ENCODE peak calls at places on chromosomes 13 and 19, in seven cellular contexts. One of them, this sample, is unnamed.

GRCh38 chr19:15508035-15508710 is at the start of gene CYP4F22:
- DNase-seq in choroid plexus epithelial cell: no peak
- DNase-seq in thoracic aorta: no peak
- DNase-seq in OCI-LY7: no peak
- DNase-seq in fibroblast of the aortic adventitia: no peak
- DNase-seq in pancreas: no peak
- DNase-seq in tibial artery: no peak
- DNase-seq in this sample: no peak

GRCh38 chr19:17404015-17404414 is 1.4 kb downstream of the BST2 start:
- DNase-seq in fibroblast of the aortic adventitia: no peak
- DNase-seq in pancreas: no peak
- DNase-seq in thoracic aorta: no peak
- DNase-seq in choroid plexus epithelial cell: no peak
- DNase-seq in tibial artery: no peak
- DNase-seq in OCI-LY7: no peak
- DNase-seq in this sample: no peak

GRCh38 chr13:100240109-100240779 is 151.4 kb downstream of the PCCA start:
- DNase-seq in choroid plexus epithelial cell: no peak
- DNase-seq in OCI-LY7: no peak
- DNase-seq in thoracic aorta: no peak
- DNase-seq in fibroblast of the aortic adventitia: no peak
- DNase-seq in pancreas: no peak
- DNase-seq in tibial artery: no peak
- DNase-seq in this sample: no peak

GRCh38 chr19:41928221-41928683 is at the start of gene ERFL:
- DNase-seq in pancreas: no peak
- DNase-seq in fibroblast of the aortic adventitia: no peak
- DNase-seq in choroid plexus epithelial cell: no peak
- DNase-seq in tibial artery: no peak
- DNase-seq in thoracic aorta: no peak
- DNase-seq in OCI-LY7: peak
- DNase-seq in this sample: no peak

GRCh38 chr19:29706635-29707034 is 8.4 kb downstream of the C19orf12 start:
- DNase-seq in tibial artery: no peak
- DNase-seq in pancreas: no peak
- DNase-seq in OCI-LY7: no peak
- DNase-seq in thoracic aorta: no peak
- DNase-seq in choroid plexus epithelial cell: no peak
- DNase-seq in fibroblast of the aortic adventitia: no peak
- DNase-seq in this sample: no peak

GRCh38 chr19:17332677-17333581 is 1.7 kb downstream of the ANO8 start:
- DNase-seq in choroid plexus epithelial cell: peak
- DNase-seq in thoracic aorta: no peak
- DNase-seq in tibial artery: no peak
- DNase-seq in fibroblast of the aortic adventitia: peak
- DNase-seq in pancreas: no peak
- DNase-seq in OCI-LY7: peak
- DNase-seq in this sample: no peak

GRCh38 chr13:50125556-50126377 is 110.5 kb downstream of the KCNRG start:
- DNase-seq in OCI-LY7: peak
- DNase-seq in pancreas: peak
- DNase-seq in thoracic aorta: peak
- DNase-seq in fibroblast of the aortic adventitia: peak
- DNase-seq in tibial artery: peak
- DNase-seq in choroid plexus epithelial cell: peak
- DNase-seq in this sample: peak

GRCh38 chr19:21143846-21144245 is 2.0 kb downstream of the ZNF431 start:
- DNase-seq in choroid plexus epithelial cell: no peak
- DNase-seq in fibroblast of the aortic adventitia: no peak
- DNase-seq in OCI-LY7: no peak
- DNase-seq in thoracic aorta: no peak
- DNase-seq in tibial artery: no peak
- DNase-seq in pancreas: no peak
- DNase-seq in this sample: no peak

GRCh38 chr13:97254809-97255208 is 32.7 kb downstream of the MBNL2 start:
- DNase-seq in tibial artery: no peak
- DNase-seq in choroid plexus epithelial cell: peak
- DNase-seq in thoracic aorta: no peak
- DNase-seq in OCI-LY7: no peak
- DNase-seq in fibroblast of the aortic adventitia: peak
- DNase-seq in pancreas: no peak
- DNase-seq in this sample: no peak

GRCh38 chr13:81602236-81602635 is 1261.3 kb upstream of the SPRY2 start:
- DNase-seq in pancreas: no peak
- DNase-seq in fibroblast of the aortic adventitia: no peak
- DNase-seq in thoracic aorta: no peak
- DNase-seq in OCI-LY7: no peak
- DNase-seq in choroid plexus epithelial cell: peak
- DNase-seq in tibial artery: no peak
- DNase-seq in this sample: no peak

GRCh38 chr13:41652735-41653361 is 195.5 kb downstream of the RGCC start:
- DNase-seq in fibroblast of the aortic adventitia: peak
- DNase-seq in pancreas: no peak
- DNase-seq in choroid plexus epithelial cell: peak
- DNase-seq in OCI-LY7: peak
- DNase-seq in tibial artery: no peak
- DNase-seq in thoracic aorta: no peak
- DNase-seq in this sample: peak

GRCh38 chr13:29484236-29484635 is 111.3 kb downstream of the SLC7A1 start:
- DNase-seq in fibroblast of the aortic adventitia: no peak
- DNase-seq in tibial artery: no peak
- DNase-seq in pancreas: no peak
- DNase-seq in thoracic aorta: no peak
- DNase-seq in OCI-LY7: peak
- DNase-seq in choroid plexus epithelial cell: no peak
- DNase-seq in this sample: no peak

GRCh38 chr19:13842294-13843103 is 34.4 kb upstream of the NANOS3 start:
- DNase-seq in tibial artery: peak
- DNase-seq in choroid plexus epithelial cell: peak
- DNase-seq in fibroblast of the aortic adventitia: peak
- DNase-seq in thoracic aorta: peak
- DNase-seq in pancreas: peak
- DNase-seq in OCI-LY7: peak
- DNase-seq in this sample: no peak

GRCh38 chr13:50149932-50150331 is 134.7 kb downstream of the KCNRG start:
- DNase-seq in fibroblast of the aortic adventitia: peak
- DNase-seq in choroid plexus epithelial cell: peak
- DNase-seq in tibial artery: no peak
- DNase-seq in pancreas: peak
- DNase-seq in OCI-LY7: no peak
- DNase-seq in thoracic aorta: no peak
- DNase-seq in this sample: no peak

GRCh38 chr19:53808710-53809125 is 15.4 kb downstream of the NLRP12 start:
- DNase-seq in tibial artery: no peak
- DNase-seq in fibroblast of the aortic adventitia: peak
- DNase-seq in pancreas: no peak
- DNase-seq in OCI-LY7: peak
- DNase-seq in thoracic aorta: no peak
- DNase-seq in choroid plexus epithelial cell: peak
- DNase-seq in this sample: no peak

GRCh38 chr13:93700115-93700514 is 473.5 kb downstream of the GPC6 start:
- DNase-seq in pancreas: no peak
- DNase-seq in fibroblast of the aortic adventitia: peak
- DNase-seq in thoracic aorta: no peak
- DNase-seq in tibial artery: no peak
- DNase-seq in choroid plexus epithelial cell: peak
- DNase-seq in OCI-LY7: no peak
- DNase-seq in this sample: no peak

GRCh38 chr13:27562457-27562856 is 57.9 kb downstream of the LNX2 start:
- DNase-seq in OCI-LY7: no peak
- DNase-seq in tibial artery: no peak
- DNase-seq in pancreas: no peak
- DNase-seq in thoracic aorta: no peak
- DNase-seq in fibroblast of the aortic adventitia: no peak
- DNase-seq in choroid plexus epithelial cell: no peak
- DNase-seq in this sample: no peak

GRCh38 chr19:36073121-36073876 is 18.6 kb downstream of the WDR62 start:
- DNase-seq in fibroblast of the aortic adventitia: no peak
- DNase-seq in thoracic aorta: no peak
- DNase-seq in pancreas: no peak
- DNase-seq in OCI-LY7: no peak
- DNase-seq in tibial artery: no peak
- DNase-seq in choroid plexus epithelial cell: no peak
- DNase-seq in this sample: no peak

GRCh38 chr19:45222724-45223123 is 22.5 kb downstream of the EXOC3L2 start:
- DNase-seq in pancreas: no peak
- DNase-seq in fibroblast of the aortic adventitia: no peak
- DNase-seq in tibial artery: no peak
- DNase-seq in choroid plexus epithelial cell: no peak
- DNase-seq in OCI-LY7: no peak
- DNase-seq in thoracic aorta: no peak
- DNase-seq in this sample: no peak

GRCh38 chr13:95100525-95101121 is 200.6 kb downstream of the ABCC4 start:
- DNase-seq in thoracic aorta: no peak
- DNase-seq in tibial artery: no peak
- DNase-seq in pancreas: no peak
- DNase-seq in choroid plexus epithelial cell: peak
- DNase-seq in fibroblast of the aortic adventitia: peak
- DNase-seq in OCI-LY7: no peak
- DNase-seq in this sample: no peak

GRCh38 chr13:113545455-113545930 is 39.1 kb upstream of the TFDP1 start:
- DNase-seq in pancreas: no peak
- DNase-seq in thoracic aorta: no peak
- DNase-seq in choroid plexus epithelial cell: peak
- DNase-seq in OCI-LY7: no peak
- DNase-seq in tibial artery: peak
- DNase-seq in fibroblast of the aortic adventitia: peak
- DNase-seq in this sample: no peak

GRCh38 chr19:12075538-12076139 is 11.1 kb downstream of the ZNF844 start:
- DNase-seq in fibroblast of the aortic adventitia: no peak
- DNase-seq in pancreas: no peak
- DNase-seq in choroid plexus epithelial cell: peak
- DNase-seq in tibial artery: no peak
- DNase-seq in thoracic aorta: no peak
- DNase-seq in OCI-LY7: no peak
- DNase-seq in this sample: no peak

GRCh38 chr19:12077375-12077774 is 12.8 kb downstream of the ZNF844 start:
- DNase-seq in pancreas: no peak
- DNase-seq in choroid plexus epithelial cell: no peak
- DNase-seq in tibial artery: no peak
- DNase-seq in OCI-LY7: no peak
- DNase-seq in thoracic aorta: no peak
- DNase-seq in fibroblast of the aortic adventitia: no peak
- DNase-seq in this sample: no peak
- H3K4me3 ChIP-seq in pancreas: no peak
- H3K4me3 ChIP-seq in choroid plexus epithelial cell: no peak
- H3K4me3 ChIP-seq in tibial artery: no peak
- H3K4me3 ChIP-seq in OCI-LY7: no peak
- H3K4me3 ChIP-seq in thoracic aorta: no peak
- H3K4me3 ChIP-seq in fibroblast of the aortic adventitia: no peak
- H3K4me3 ChIP-seq in this sample: no peak

GRCh38 chr19:7371001-7371400 is 22.3 kb downstream of the ARHGEF18 start:
- DNase-seq in thoracic aorta: no peak
- DNase-seq in tibial artery: no peak
- DNase-seq in fibroblast of the aortic adventitia: no peak
- DNase-seq in OCI-LY7: no peak
- DNase-seq in choroid plexus epithelial cell: no peak
- DNase-seq in pancreas: no peak
- DNase-seq in this sample: no peak
- TF ChIP-seq CTCF in thoracic aorta: no peak
- TF ChIP-seq CTCF in tibial artery: no peak
- TF ChIP-seq CTCF in fibroblast of the aortic adventitia: no peak
- TF ChIP-seq CTCF in OCI-LY7: no peak
- TF ChIP-seq CTCF in choroid plexus epithelial cell: no peak
- TF ChIP-seq CTCF in pancreas: no peak
- TF ChIP-seq CTCF in this sample: no peak

DNA sequence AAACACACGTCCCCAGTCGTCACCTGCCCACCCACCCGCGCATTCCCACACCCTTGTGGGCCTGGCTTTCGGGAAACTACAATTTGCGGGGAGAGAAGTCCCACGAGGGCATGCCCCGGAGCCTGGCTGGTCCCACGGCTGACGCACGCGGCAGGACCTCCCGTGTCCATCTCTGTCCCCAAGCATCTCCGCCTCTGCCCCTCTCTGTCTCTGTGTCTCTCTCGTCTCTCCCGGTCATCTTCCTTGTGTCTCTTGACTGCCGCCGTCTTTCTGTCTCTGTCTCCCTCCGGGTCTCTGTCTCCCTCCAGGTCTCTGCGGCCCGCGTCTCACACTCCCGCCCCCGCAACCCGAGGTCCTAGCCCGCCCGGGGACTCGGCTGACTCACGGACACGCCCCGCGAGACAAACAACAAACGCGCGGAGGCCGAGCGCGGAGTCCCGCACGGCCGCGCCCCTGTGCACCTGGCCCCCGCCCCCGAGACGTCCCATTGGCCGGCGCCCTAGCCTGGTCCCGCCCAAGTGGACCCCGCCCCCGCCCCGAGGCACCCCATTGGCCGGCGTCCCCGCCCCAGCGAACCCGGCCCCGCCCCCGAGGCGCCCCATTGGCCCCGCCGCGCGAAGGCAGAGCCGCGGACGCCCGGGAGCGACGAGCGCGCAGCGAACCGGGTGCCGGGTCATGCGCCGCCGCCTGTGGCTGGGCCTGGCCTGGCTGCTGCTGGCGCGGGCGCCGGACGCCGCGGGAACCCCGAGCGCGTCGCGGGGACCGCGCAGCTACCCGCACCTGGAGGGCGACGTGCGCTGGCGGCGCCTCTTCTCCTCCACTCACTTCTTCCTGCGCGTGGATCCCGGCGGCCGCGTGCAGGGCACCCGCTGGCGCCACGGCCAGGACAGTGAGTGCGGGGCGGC is at the start of gene FGF22:
- DNase-seq in tibial artery: peak
- DNase-seq in choroid plexus epithelial cell: peak
- DNase-seq in OCI-LY7: peak
- DNase-seq in thoracic aorta: peak
- DNase-seq in pancreas: peak
- DNase-seq in fibroblast of the aortic adventitia: peak
- DNase-seq in this sample: peak
- H3K4me3 ChIP-seq in tibial artery: peak
- H3K4me3 ChIP-seq in choroid plexus epithelial cell: peak
- H3K4me3 ChIP-seq in OCI-LY7: peak
- H3K4me3 ChIP-seq in thoracic aorta: peak
- H3K4me3 ChIP-seq in pancreas: peak
- H3K4me3 ChIP-seq in fibroblast of the aortic adventitia: peak
- H3K4me3 ChIP-seq in this sample: peak

GRCh38 chr13:70483599-70484276 is 375.5 kb upstream of the KLHL1 start:
- DNase-seq in choroid plexus epithelial cell: no peak
- DNase-seq in tibial artery: no peak
- DNase-seq in fibroblast of the aortic adventitia: no peak
- DNase-seq in pancreas: no peak
- DNase-seq in thoracic aorta: no peak
- DNase-seq in OCI-LY7: no peak
- DNase-seq in this sample: no peak

GRCh38 chr13:70490320-70490935 is 382.2 kb upstream of the KLHL1 start:
- DNase-seq in thoracic aorta: no peak
- DNase-seq in choroid plexus epithelial cell: no peak
- DNase-seq in pancreas: no peak
- DNase-seq in fibroblast of the aortic adventitia: no peak
- DNase-seq in OCI-LY7: no peak
- DNase-seq in tibial artery: no peak
- DNase-seq in this sample: no peak

DNA sequence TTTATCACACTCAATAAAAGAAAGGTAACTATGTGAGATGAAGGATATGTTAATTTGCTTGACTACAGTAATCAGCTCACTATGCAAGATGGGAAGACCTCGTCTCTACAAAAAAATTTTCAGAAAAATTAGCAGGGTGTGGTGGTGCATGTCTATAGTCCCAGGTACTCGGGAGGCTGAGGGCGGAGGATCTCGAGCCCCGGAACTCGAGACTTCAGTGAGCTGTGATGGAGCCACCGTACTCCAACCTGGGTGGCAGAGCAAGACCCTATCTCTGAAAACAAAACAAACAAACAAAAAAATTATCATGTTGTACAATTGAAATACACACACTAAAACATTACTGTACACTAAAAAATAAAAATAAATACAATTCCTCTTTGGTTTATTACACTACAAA is 376.7 kb upstream of the KLHL1 start:
- DNase-seq in pancreas: no peak
- DNase-seq in fibroblast of the aortic adventitia: no peak
- DNase-seq in choroid plexus epithelial cell: no peak
- DNase-seq in tibial artery: no peak
- DNase-seq in thoracic aorta: no peak
- DNase-seq in OCI-LY7: no peak
- DNase-seq in this sample: no peak
- TF ChIP-seq CTCF in pancreas: no peak
- TF ChIP-seq CTCF in fibroblast of the aortic adventitia: no peak
- TF ChIP-seq CTCF in choroid plexus epithelial cell: no peak
- TF ChIP-seq CTCF in tibial artery: no peak
- TF ChIP-seq CTCF in thoracic aorta: no peak
- TF ChIP-seq CTCF in OCI-LY7: no peak
- TF ChIP-seq CTCF in this sample: no peak

This sample was measured in AG04450.